ENCODE peak calls at places on chromosomes 6 and 20, in six cellular contexts. H is foreskin fibroblast, N is PC-9, L is HFFc6, J is heart left ventricle, K is lower leg skin. X is an unnamed sample.

GRCh38 chr6:88730602-88731001 is 232.8 kb downstream of the RNGTT start:
- DNase-seq in H (no peak), N (peak; percentile 65), L (peak; percentile 17), J (no peak), K (no peak), X (no peak)

GRCh38 chr6:12051861-12052368 is 39.8 kb downstream of the HIVEP1 start:
- DNase-seq in N (no peak), L (no peak), K (no peak), H (no peak), J (no peak), X (peak; percentile 63)

GRCh38 chr6:34462561-34462971 is 3.3 kb upstream of the PACSIN1 start:
- DNase-seq in J (peak; percentile 59), N (peak; percentile 60), K (no peak), L (no peak), H (peak; percentile 9), X (peak; percentile 63)

GRCh38 chr20:51533291-51534172 is 9.0 kb downstream of the NFATC2 start:
- DNase-seq in K (no peak), H (peak; percentile 39), N (peak; percentile 96), J (no peak), L (peak; percentile 77), X (no peak)

GRCh38 chr6:2970753-2971419 is 481 bp downstream of the SERPINB6 start:
- DNase-seq in K (no peak), J (peak; percentile 86), H (no peak), N (no peak), L (peak; percentile 41), X (peak; percentile 75)

GRCh38 chr20:45963059-45964011 is 8.7 kb downstream of the ZNF335 start:
- DNase-seq in N (peak; percentile 58), J (no peak), H (no peak), K (no peak), L (peak; percentile 44), X (no peak)

GRCh38 chr20:51373713-51374481 is 168.6 kb downstream of the NFATC2 start:
- DNase-seq in L (no peak), N (no peak), J (no peak), H (no peak), K (no peak), X (no peak)

GRCh38 chr6:9708600-9708999 is 706.3 kb downstream of the TFAP2A start:
- DNase-seq in L (no peak), H (no peak), J (no peak), K (no peak), N (no peak), X (no peak)

GRCh38 chr6:154399097-154399496 is 42.5 kb upstream of the IPCEF1 start:
- DNase-seq in N (no peak), L (peak; percentile 37), H (peak; percentile 47), J (no peak), K (no peak), X (no peak)

GRCh38 chr20:32823737-32824588 is 4.2 kb downstream of the MAPRE1 start:
- DNase-seq in H (peak; percentile 8), J (no peak), L (no peak), K (no peak), N (no peak), X (no peak)

GRCh38 chr6:43951063-43951755 is 176.0 kb downstream of the MRPL14 start:
- DNase-seq in L (no peak), K (peak; percentile 8), J (peak; percentile 58), H (peak; percentile 50), N (peak; percentile 44), X (peak; percentile 76)

GRCh38 chr20:53402233-53403005 is 191.2 kb downstream of the ZNF217 start:
- DNase-seq in L (no peak), J (no peak), H (no peak), K (no peak), N (no peak), X (no peak)

GRCh38 chr6:20924911-20925543 is 390.8 kb downstream of the CDKAL1 start:
- DNase-seq in K (no peak), J (no peak), N (no peak), L (peak; percentile 37), H (no peak), X (no peak)

GRCh38 chr20:52972965-52973819 is 1.0 kb downstream of the TSHZ2 start:
- DNase-seq in H (no peak), J (peak; percentile 23), K (no peak), N (no peak), L (no peak), X (peak; percentile 17)

GRCh38 chr6:599946-600448 is 56.9 kb downstream of the HUS1B start:
- DNase-seq in L (no peak), N (no peak), J (no peak), K (no peak), H (no peak), X (no peak)

GRCh38 chr20:24697411-24697810 is 228.0 kb downstream of the SYNDIG1 start:
- DNase-seq in L (no peak), H (no peak), J (no peak), N (no peak), K (no peak), X (no peak)

GRCh38 chr6:25089442-25089841 is 153.7 kb upstream of the RIPOR2 start:
- DNase-seq in J (no peak), K (no peak), N (no peak), H (no peak), L (peak; percentile 18), X (no peak)

GRCh38 chr6:6661684-6662083 is 73.2 kb downstream of the LY86 start:
- DNase-seq in L (no peak), H (peak; percentile 17), J (peak; percentile 75), N (peak; percentile 56), K (peak; percentile 78), X (peak; percentile 65)

GRCh38 chr20:64223526-64224067 is 32.0 kb upstream of the PCMTD2 start:
- DNase-seq in K (no peak), L (no peak), J (peak; percentile 63), N (no peak), H (peak; percentile 14), X (no peak)

DNA sequence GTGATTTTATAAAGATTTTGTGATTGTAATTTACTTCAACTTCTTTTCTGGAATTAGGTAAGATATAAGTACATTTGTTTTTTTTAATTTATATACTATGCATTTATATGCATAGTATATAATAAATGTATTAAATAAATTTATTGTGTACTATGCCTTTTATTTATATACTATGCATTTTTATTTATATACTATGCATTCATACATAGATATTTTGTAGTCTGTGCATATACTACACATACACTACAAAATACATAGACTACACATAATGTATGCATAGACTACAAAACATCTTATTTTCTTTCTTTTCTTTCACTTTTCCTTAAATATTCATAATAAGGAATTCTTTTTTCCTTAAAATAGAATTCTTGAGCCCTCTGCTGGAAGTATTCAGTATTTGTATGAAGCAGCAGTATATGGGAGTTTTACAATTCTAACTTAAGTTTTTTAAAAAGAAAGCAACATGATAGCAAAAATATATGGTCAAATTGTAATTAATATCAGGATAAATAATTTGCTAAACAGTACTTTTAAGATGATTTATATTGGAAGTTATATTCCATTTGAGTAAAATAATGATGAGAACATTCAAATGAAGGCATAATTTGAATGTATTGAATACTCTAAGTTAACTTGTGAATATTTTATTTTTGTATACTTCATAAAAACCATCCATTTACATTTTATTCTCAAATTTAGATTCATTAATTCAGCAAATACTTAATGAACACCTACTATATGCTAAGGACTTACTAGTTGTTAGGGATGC is 129.3 kb downstream of the KLHL32 start:
- DNase-seq in H (no peak), N (no peak), J (no peak), L (peak; percentile 23), K (no peak), X (no peak)
- TF ChIP-seq CTCF in H (peak; percentile 23), N (peak; percentile 87), J (peak; percentile 67), L (peak; percentile 83), K (no peak), X (peak; percentile 46)

DNA sequence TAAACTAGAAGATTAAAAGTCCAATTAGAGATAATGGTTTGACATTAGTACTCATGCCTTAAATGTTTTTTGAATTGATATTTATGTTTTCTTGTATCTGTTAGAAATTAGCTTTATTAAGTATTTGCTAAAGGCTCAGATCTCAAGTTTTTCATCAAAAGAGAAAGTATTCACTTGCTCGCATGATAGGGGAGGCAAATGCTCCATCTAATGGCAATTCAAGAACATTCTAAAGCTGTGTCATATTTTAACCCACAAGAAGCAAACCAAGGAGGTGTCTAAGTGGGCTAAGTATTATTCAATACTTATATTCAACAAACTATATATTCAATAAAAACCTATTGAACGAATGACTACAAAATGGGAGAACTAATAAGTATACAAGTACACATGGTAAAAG is 192.8 kb upstream of the SPTLC3 start:
- DNase-seq in K (no peak), N (no peak), H (no peak), J (no peak), L (no peak), X (no peak)
- TF ChIP-seq CTCF in K (no peak), N (no peak), H (no peak), J (peak; percentile 13), L (no peak), X (no peak)

DNA sequence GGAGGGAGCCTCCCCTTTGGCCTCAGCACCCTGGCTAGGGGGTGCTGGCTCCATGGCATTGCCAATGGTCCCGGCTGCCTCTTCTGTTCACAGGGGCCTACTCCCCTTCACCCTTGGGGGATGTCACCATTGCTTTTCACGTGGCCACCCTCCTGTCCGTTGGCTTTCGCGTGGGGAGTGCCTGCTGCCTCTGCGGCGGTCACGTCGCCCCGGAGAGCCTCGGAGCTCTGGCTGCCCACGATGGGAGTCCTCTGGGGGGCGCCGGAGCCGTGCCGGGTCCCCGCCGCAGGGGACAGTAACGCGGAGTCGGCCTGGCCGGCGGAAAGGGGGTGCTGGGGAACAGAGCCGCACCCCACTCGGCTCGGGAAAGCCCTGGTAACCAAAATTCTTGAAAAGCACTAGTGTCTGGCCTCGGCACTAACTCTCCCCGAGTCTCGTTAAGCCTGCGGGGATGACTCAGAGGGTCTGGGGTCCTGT is 661 bp upstream of the HEBP2 start:
- DNase-seq in H (no peak), J (peak; percentile 53), L (no peak), K (no peak), N (no peak), X (peak; percentile 71)
- TF ChIP-seq CTCF in H (peak; percentile 19), J (peak; percentile 45), L (no peak), K (no peak), N (no peak), X (no peak)

DNA sequence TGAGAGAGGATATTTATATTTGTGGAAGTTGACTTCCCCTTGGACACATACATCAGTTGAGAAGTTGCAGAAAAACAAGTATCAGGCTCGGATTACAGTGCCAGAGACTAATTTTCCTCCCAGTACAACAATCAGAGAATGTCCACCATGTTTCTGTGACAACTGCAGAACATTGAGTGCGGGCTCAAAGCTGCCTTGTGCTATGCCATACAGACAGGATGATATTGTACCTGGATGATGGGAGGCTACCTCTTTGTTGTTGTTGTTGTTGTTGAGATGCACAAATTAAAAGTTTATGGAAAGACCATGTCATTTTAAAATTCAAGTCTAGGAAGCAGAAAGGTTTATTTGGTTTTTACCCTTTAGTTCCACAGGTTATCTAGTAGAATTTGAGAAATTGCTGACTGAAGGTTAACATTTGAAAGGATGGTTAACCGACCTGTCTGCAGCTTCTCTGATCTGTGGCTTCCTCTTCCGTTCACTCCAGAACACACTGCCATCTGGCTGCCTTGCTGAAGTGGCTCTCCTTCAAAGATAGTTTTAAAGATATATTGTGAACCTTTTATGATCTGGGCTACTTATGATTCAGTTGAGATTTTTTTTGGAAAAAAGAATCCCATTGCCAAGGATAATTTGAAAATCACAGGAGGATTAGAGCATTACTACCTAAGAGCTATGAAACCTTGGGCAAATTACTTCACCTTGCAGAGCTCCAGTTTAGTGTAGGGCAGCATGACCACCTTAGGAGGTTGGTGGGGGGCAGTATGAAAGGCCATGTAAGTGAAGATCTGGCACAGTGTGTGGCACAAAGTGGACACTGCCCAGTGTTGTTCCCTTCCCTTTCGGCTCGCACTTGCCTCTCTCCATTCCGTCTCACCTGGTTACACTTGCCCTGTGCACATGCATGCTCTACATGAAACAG is 15.9 kb downstream of the TMEM200A start:
- DNase-seq in K (no peak), N (peak; percentile 12), L (no peak), H (no peak), J (no peak), X (peak; percentile 24)
- TF ChIP-seq CTCF in K (no peak), N (no peak), L (peak; percentile 28), H (no peak), J (no peak), X (no peak)